ENCODE peak calls at places on chromosomes 12 and 14, in four cellular contexts. U, W, G and T are unnamed samples.

GRCh38 chr14:92914087-92914656 is 8.8 kb upstream of the CHGA start:
- DNase-seq in U (peak), W (peak), G (no peak), T (no peak)

GRCh38 chr12:121214855-121215745 is 5.2 kb downstream of the P2RX4 start:
- DNase-seq in U (no peak), W (no peak), G (no peak), T (no peak)

GRCh38 chr12:26524862-26525465 is 308.0 kb downstream of the ITPR2 start:
- DNase-seq in U (no peak), W (peak), G (no peak), T (no peak)

GRCh38 chr14:67837011-67837624 is 17.5 kb downstream of the RAD51B start:
- DNase-seq in U (no peak), W (peak), G (peak), T (no peak)

GRCh38 chr12:19971881-19972280 is 396.5 kb upstream of the PDE3A start:
- DNase-seq in U (no peak), W (no peak), G (no peak), T (no peak)

GRCh38 chr12:117328556-117329100 is 32.8 kb downstream of the NOS1 start:
- DNase-seq in U (no peak), W (no peak), G (no peak), T (no peak)

GRCh38 chr12:50887191-50887590 is 44.5 kb downstream of the TMPRSS12 start:
- DNase-seq in U (no peak), W (no peak), G (no peak), T (no peak)

GRCh38 chr14:94907626-94908261 is 137.8 kb upstream of the GSC start:
- DNase-seq in U (no peak), W (no peak), G (no peak), T (no peak)

GRCh38 chr12:55727643-55728184 is 1.1 kb downstream of the CD63 start:
- DNase-seq in U (no peak), W (peak), G (no peak), T (no peak)

GRCh38 chr12:122856999-122857671 is 21.9 kb downstream of the HIP1R start:
- DNase-seq in U (no peak), W (no peak), G (no peak), T (no peak)

GRCh38 chr12:22656835-22657234 is 31.9 kb downstream of the ETNK1 start:
- DNase-seq in U (no peak), W (no peak), G (no peak), T (no peak)

GRCh38 chr12:52506858-52507715 is 13.1 kb downstream of the KRT5 start:
- DNase-seq in U (no peak), W (no peak), G (no peak), T (no peak)

GRCh38 chr14:100739306-100739705 is 12.6 kb downstream of the DLK1 start:
- DNase-seq in U (no peak), W (no peak), G (no peak), T (peak)
- TF ChIP-seq SPI1 in U (no peak), W (no peak), G (no peak), T (no peak)

GRCh38 chr14:54724772-54725325 is 157.9 kb downstream of the SAMD4A start:
- DNase-seq in U (no peak), W (no peak), G (no peak), T (no peak)

GRCh38 chr14:54725998-54726397 is 159.1 kb downstream of the SAMD4A start:
- DNase-seq in U (no peak), W (no peak), G (no peak), T (no peak)

GRCh38 chr14:54722791-54723432 is 156.0 kb downstream of the SAMD4A start:
- DNase-seq in U (no peak), W (peak), G (no peak), T (peak)

GRCh38 chr14:54727929-54728328 is 161.0 kb downstream of the SAMD4A start:
- DNase-seq in U (no peak), W (no peak), G (no peak), T (no peak)

DNA sequence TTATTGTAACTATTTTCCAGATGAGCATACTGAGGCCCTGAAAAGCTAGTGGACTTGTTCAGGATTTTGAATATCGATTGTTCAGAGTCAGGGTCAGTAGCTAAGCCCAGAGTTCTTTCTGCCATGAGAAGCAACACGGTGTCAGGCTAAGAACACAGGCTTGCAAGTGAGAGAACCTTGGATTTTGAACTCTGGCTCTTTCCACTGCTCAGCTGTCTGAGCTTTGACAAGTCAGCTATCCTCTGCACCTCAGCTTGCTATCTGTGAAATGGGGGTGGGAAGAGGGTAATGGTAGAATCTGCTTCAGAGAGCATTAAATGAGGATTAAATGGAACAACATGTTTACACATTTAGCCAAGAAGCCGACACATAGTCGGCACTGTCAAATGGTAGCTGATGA is 157.2 kb downstream of the SAMD4A start:
- DNase-seq in U (no peak), W (no peak), G (no peak), T (no peak)
- TF ChIP-seq SPI1 in U (no peak), W (no peak), G (no peak), T (no peak)

GRCh38 chr12:5770727-5771126 is 174.3 kb downstream of the ANO2 start:
- DNase-seq in U (no peak), W (no peak), G (no peak), T (no peak)
- TF ChIP-seq SPI1 in U (no peak), W (no peak), G (no peak), T (no peak)

DNA sequence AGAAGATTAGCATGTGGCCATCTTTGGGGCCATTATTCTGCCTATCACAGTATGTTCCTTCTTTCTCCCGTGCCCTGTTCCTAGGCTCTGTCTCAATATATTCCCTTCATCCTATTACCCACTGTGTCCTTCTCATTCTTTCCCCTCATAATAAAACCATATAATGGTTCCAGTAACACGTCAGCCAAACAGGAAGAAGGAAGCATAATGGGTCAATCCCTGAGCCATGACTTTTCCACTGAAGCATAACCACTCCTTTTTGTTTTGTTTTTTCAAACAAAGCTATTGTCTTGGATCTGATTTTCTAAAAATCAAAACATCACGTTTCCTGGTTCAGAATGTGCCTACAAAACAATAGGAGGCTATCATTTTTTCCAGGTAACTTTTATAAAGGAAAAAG is 21.3 kb upstream of the RHOJ start:
- DNase-seq in U (no peak), W (no peak), G (no peak), T (no peak)
- TF ChIP-seq SPI1 in U (no peak), W (no peak), G (no peak), T (no peak)

GRCh38 chr14:73616831-73617230 is 4.5 kb downstream of the ACOT6 start:
- DNase-seq in U (no peak), W (no peak), G (no peak), T (no peak)

GRCh38 chr14:73612339-73613045 is at the start of gene ACOT6:
- DNase-seq in U (no peak), W (peak), G (no peak), T (peak)

GRCh38 chr14:73610692-73611091 is 1.6 kb upstream of the ACOT6 start:
- DNase-seq in U (no peak), W (peak), G (no peak), T (no peak)

GRCh38 chr14:73613419-73613963 is 1.2 kb downstream of the ACOT6 start:
- DNase-seq in U (no peak), W (no peak), G (no peak), T (no peak)

DNA sequence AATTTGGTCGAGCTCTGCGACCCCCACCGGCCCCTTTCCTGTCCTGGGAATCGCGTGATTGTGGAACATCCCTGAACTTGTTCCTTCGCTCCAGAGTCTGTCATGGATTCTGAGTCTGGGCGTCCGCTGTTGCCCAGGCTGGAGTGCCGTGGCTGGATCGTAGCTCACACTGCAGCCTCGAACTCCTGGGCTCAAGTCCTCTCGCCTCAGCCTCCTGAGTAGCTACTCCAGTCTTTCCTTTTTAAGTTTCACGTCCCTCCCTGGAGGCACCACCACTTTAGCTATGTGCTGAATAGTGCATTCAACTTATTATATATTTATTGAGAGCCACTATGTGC is 698 bp downstream of the ACOT6 start:
- DNase-seq in U (no peak), W (no peak), G (no peak), T (no peak)
- TF ChIP-seq SPI1 in U (no peak), W (no peak), G (no peak), T (no peak)

DNA sequence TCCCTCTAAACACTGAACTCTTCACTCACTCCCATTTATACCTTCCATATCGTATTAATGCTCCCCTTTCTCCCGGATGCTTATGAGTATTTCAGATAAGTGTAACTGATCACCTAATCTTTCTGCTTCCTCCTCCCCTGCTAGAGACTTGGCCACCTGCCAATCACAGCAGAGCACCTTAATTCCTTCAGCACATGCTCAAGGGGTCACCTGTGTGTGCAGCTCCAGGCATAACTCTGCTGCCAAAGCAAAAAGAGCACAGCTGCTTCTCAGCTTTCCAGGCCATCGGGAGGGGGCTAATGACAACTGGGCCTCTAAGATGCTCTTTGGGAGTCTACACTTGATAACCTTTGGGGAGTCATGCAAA is 106.9 kb upstream of the DYRK2 start:
- DNase-seq in U (no peak), W (no peak), G (no peak), T (no peak)
- TF ChIP-seq SPI1 in U (no peak), W (no peak), G (no peak), T (no peak)

GRCh38 chr12:96500686-96501085 is 11.3 kb downstream of the CFAP54 start:
- DNase-seq in U (no peak), W (no peak), G (no peak), T (no peak)

GRCh38 chr12:96502949-96503532 is 13.7 kb downstream of the CFAP54 start:
- DNase-seq in U (no peak), W (no peak), G (no peak), T (no peak)

GRCh38 chr12:96501908-96502307 is 12.5 kb downstream of the CFAP54 start:
- DNase-seq in U (no peak), W (no peak), G (no peak), T (no peak)

GRCh38 chr12:96502477-96502876 is 13.1 kb downstream of the CFAP54 start:
- DNase-seq in U (no peak), W (no peak), G (peak), T (no peak)

GRCh38 chr12:96501139-96501741 is 11.9 kb downstream of the CFAP54 start:
- DNase-seq in U (peak), W (no peak), G (peak), T (no peak)
- TF ChIP-seq SPI1 in U (peak), W (peak), G (peak), T (peak)

GRCh38 chr14:66099931-66100330 is 386.2 kb upstream of the CCDC196 start:
- DNase-seq in U (no peak), W (no peak), G (peak), T (peak)
- TF ChIP-seq SPI1 in U (no peak), W (no peak), G (no peak), T (no peak)

GRCh38 chr12:60529723-60530122 is 933.9 kb downstream of the SLC16A7 start:
- DNase-seq in U (no peak), W (no peak), G (no peak), T (no peak)
- TF ChIP-seq SPI1 in U (no peak), W (no peak), G (no peak), T (no peak)